ENCODE peak calls at places on chromosomes 6 and 20, in four cellular contexts. One of them, this sample, is unnamed.

GRCh38 chr6:27296106-27296783 is 15.8 kb downstream of the POM121L2 start:
- DNase-seq in WTC11: peak; percentile 73
- DNase-seq in HCT116: peak; percentile 36
- DNase-seq in NB4: no peak
- DNase-seq in this sample: peak; percentile 79

GRCh38 chr6:155050311-155050710 is 55.2 kb downstream of the TIAM2 start:
- DNase-seq in NB4: no peak
- DNase-seq in WTC11: no peak
- DNase-seq in HCT116: no peak
- DNase-seq in this sample: no peak

GRCh38 chr20:2747676-2748235 is 52.7 kb downstream of the CPXM1 start:
- DNase-seq in NB4: no peak
- DNase-seq in WTC11: no peak
- DNase-seq in HCT116: no peak
- DNase-seq in this sample: no peak

GRCh38 chr20:34364013-34364382 is 925 bp downstream of the ITCH start:
- DNase-seq in HCT116: no peak
- DNase-seq in NB4: peak; percentile 35
- DNase-seq in WTC11: no peak
- DNase-seq in this sample: peak; percentile 48

GRCh38 chr6:117483004-117483644 is 650 bp downstream of the DCBLD1 start:
- DNase-seq in WTC11: peak; percentile 69
- DNase-seq in HCT116: no peak
- DNase-seq in NB4: peak; percentile 76
- DNase-seq in this sample: peak; percentile 38

GRCh38 chr20:47576516-47577033 is 74.9 kb downstream of the NCOA3 start:
- DNase-seq in HCT116: peak; percentile 85
- DNase-seq in WTC11: no peak
- DNase-seq in NB4: peak; percentile 70
- DNase-seq in this sample: peak; percentile 92

GRCh38 chr20:20624914-20625313 is 87.5 kb downstream of the RALGAPA2 start:
- DNase-seq in HCT116: no peak
- DNase-seq in WTC11: no peak
- DNase-seq in NB4: no peak
- DNase-seq in this sample: no peak

GRCh38 chr6:105476978-105477377 is 74.1 kb upstream of the PREP start:
- DNase-seq in WTC11: no peak
- DNase-seq in HCT116: no peak
- DNase-seq in NB4: no peak
- DNase-seq in this sample: no peak

GRCh38 chr20:45780159-45780558 is 11.5 kb downstream of the WFDC3 start:
- DNase-seq in NB4: no peak
- DNase-seq in HCT116: no peak
- DNase-seq in WTC11: no peak
- DNase-seq in this sample: no peak

GRCh38 chr6:47924001-47924400 is 142.2 kb downstream of the OPN5 start:
- DNase-seq in NB4: no peak
- DNase-seq in HCT116: no peak
- DNase-seq in WTC11: no peak
- DNase-seq in this sample: no peak

GRCh38 chr6:143027058-143027457 is 33.6 kb upstream of the AIG1 start:
- DNase-seq in NB4: peak; percentile 56
- DNase-seq in HCT116: peak; percentile 7
- DNase-seq in WTC11: peak; percentile 62
- DNase-seq in this sample: peak; percentile 4

GRCh38 chr20:58192567-58192966 is 35.9 kb downstream of the ANKRD60 start:
- DNase-seq in NB4: peak; percentile 20
- DNase-seq in HCT116: no peak
- DNase-seq in WTC11: peak; percentile 75
- DNase-seq in this sample: no peak

GRCh38 chr20:44836596-44837120 is 26.3 kb upstream of the RIMS4 start:
- DNase-seq in NB4: no peak
- DNase-seq in HCT116: no peak
- DNase-seq in WTC11: no peak
- DNase-seq in this sample: no peak

GRCh38 chr20:35060168-35060567 is 32.4 kb downstream of the TRPC4AP start:
- DNase-seq in NB4: no peak
- DNase-seq in HCT116: no peak
- DNase-seq in WTC11: no peak
- DNase-seq in this sample: no peak

GRCh38 chr20:25282796-25283195 is 34.9 kb downstream of the PYGB start:
- DNase-seq in NB4: no peak
- DNase-seq in WTC11: peak; percentile 3
- DNase-seq in HCT116: no peak
- DNase-seq in this sample: no peak

GRCh38 chr6:154164397-154164796 is 125.4 kb downstream of the OPRM1 start:
- DNase-seq in NB4: no peak
- DNase-seq in HCT116: no peak
- DNase-seq in WTC11: no peak
- DNase-seq in this sample: no peak

GRCh38 chr20:24798930-24799705 is 150.0 kb upstream of the CST7 start:
- DNase-seq in NB4: no peak
- DNase-seq in HCT116: no peak
- DNase-seq in WTC11: no peak
- DNase-seq in this sample: no peak

GRCh38 chr6:75257661-75258060 is 14.1 kb upstream of the COX7A2 start:
- DNase-seq in WTC11: no peak
- DNase-seq in NB4: no peak
- DNase-seq in HCT116: no peak
- DNase-seq in this sample: no peak

GRCh38 chr20:13025181-13025580 is 16.4 kb downstream of the SPTLC3 start:
- DNase-seq in HCT116: no peak
- DNase-seq in WTC11: no peak
- DNase-seq in NB4: no peak
- DNase-seq in this sample: no peak

GRCh38 chr6:170096191-170096802 is 194.6 kb downstream of the DLL1 start:
- DNase-seq in WTC11: peak; percentile 2
- DNase-seq in HCT116: no peak
- DNase-seq in NB4: no peak
- DNase-seq in this sample: no peak

GRCh38 chr20:36473164-36473563 is 68.2 kb upstream of the MYL9 start:
- DNase-seq in NB4: no peak
- DNase-seq in HCT116: no peak
- DNase-seq in WTC11: no peak
- DNase-seq in this sample: no peak

GRCh38 chr6:36682328-36683144 is 4.0 kb downstream of the CDKN1A start:
- DNase-seq in NB4: peak; percentile 49
- DNase-seq in HCT116: no peak
- DNase-seq in WTC11: no peak
- DNase-seq in this sample: no peak

GRCh38 chr6:111406200-111406711 is 76.8 kb downstream of the REV3L start:
- DNase-seq in NB4: peak; percentile 64
- DNase-seq in WTC11: no peak
- DNase-seq in HCT116: no peak
- DNase-seq in this sample: no peak

GRCh38 chr20:25669826-25670422 is 26.7 kb downstream of the ZNF337 start:
- DNase-seq in WTC11: peak; percentile 30
- DNase-seq in NB4: peak; percentile 26
- DNase-seq in HCT116: no peak
- DNase-seq in this sample: peak; percentile 48

GRCh38 chr6:111776236-111777189 is 96.7 kb downstream of the FYN start:
- DNase-seq in HCT116: no peak
- DNase-seq in WTC11: no peak
- DNase-seq in NB4: no peak
- DNase-seq in this sample: no peak

GRCh38 chr6:7561153-7561964 is 19.9 kb downstream of the DSP start:
- DNase-seq in WTC11: no peak
- DNase-seq in NB4: peak; percentile 27
- DNase-seq in HCT116: no peak
- DNase-seq in this sample: no peak

GRCh38 chr6:118529756-118530155 is 18.3 kb upstream of the PLN start:
- DNase-seq in HCT116: no peak
- DNase-seq in WTC11: no peak
- DNase-seq in NB4: no peak
- DNase-seq in this sample: no peak

GRCh38 chr6:41729624-41730023 is 5.8 kb downstream of the TFEB start:
- DNase-seq in HCT116: no peak
- DNase-seq in NB4: no peak
- DNase-seq in WTC11: no peak
- DNase-seq in this sample: no peak

GRCh38 chr6:34919651-34920050 is 30.6 kb downstream of the ANKS1A start:
- DNase-seq in NB4: peak; percentile 32
- DNase-seq in WTC11: no peak
- DNase-seq in HCT116: no peak
- DNase-seq in this sample: no peak

GRCh38 chr20:54645445-54646155 is 170.2 kb downstream of the DOK5 start:
- DNase-seq in HCT116: no peak
- DNase-seq in NB4: no peak
- DNase-seq in WTC11: no peak
- DNase-seq in this sample: no peak

GRCh38 chr6:118982256-118982911 is 47.4 kb upstream of the MCM9 start:
- DNase-seq in NB4: no peak
- DNase-seq in WTC11: no peak
- DNase-seq in HCT116: no peak
- DNase-seq in this sample: no peak

GRCh38 chr6:108837236-108837971 is 10.8 kb upstream of the ARMC2 start:
- DNase-seq in NB4: peak; percentile 87
- DNase-seq in HCT116: no peak
- DNase-seq in WTC11: no peak
- DNase-seq in this sample: no peak

GRCh38 chr6:124164363-124164762 is 360.7 kb downstream of the NKAIN2 start:
- DNase-seq in WTC11: no peak
- DNase-seq in NB4: no peak
- DNase-seq in HCT116: no peak
- DNase-seq in this sample: no peak

GRCh38 chr6:7594579-7595125 is 4.7 kb downstream of the SNRNP48 start:
- DNase-seq in NB4: no peak
- DNase-seq in HCT116: no peak
- DNase-seq in WTC11: no peak
- DNase-seq in this sample: no peak

GRCh38 chr6:47690791-47691190 is 7.6 kb upstream of the ADGRF4 start:
- DNase-seq in WTC11: no peak
- DNase-seq in NB4: no peak
- DNase-seq in HCT116: no peak
- DNase-seq in this sample: no peak

GRCh38 chr6:12751694-12752304 is 35.2 kb downstream of the PHACTR1 start:
- DNase-seq in HCT116: no peak
- DNase-seq in WTC11: peak; percentile 86
- DNase-seq in NB4: peak; percentile 64
- DNase-seq in this sample: peak; percentile 15
- TF ChIP-seq MAX in HCT116: no peak
- TF ChIP-seq MAX in WTC11: peak; percentile 40
- TF ChIP-seq MAX in NB4: no peak
- TF ChIP-seq MAX in this sample: no peak

GRCh38 chr6:144406796-144407195 is 121.7 kb downstream of the UTRN start:
- DNase-seq in WTC11: no peak
- DNase-seq in HCT116: no peak
- DNase-seq in NB4: no peak
- DNase-seq in this sample: no peak
- TF ChIP-seq MAX in WTC11: no peak
- TF ChIP-seq MAX in HCT116: no peak
- TF ChIP-seq MAX in NB4: no peak
- TF ChIP-seq MAX in this sample: no peak

DNA sequence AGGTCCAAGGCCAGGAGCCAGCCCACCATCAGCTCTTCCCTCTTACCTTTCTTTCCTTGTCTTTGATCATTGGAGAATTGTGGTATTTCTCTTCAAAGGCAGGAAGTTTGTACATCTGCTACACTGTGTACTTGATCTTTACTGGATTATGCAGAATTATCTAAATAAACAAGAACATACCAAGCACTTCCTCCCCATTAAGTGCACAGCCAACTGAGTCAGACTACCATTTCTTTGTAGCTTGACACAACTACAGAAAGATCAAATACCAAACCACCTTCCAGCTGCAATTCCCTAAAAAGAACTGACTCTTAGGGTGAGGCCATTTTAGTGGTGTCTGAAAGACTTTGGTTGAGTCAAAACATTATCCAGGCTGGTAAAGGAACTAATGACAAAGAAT is 195.2 kb downstream of the HDGFL1 start:
- DNase-seq in HCT116: no peak
- DNase-seq in NB4: no peak
- DNase-seq in WTC11: no peak
- DNase-seq in this sample: no peak
- TF ChIP-seq MAX in HCT116: no peak
- TF ChIP-seq MAX in NB4: no peak
- TF ChIP-seq MAX in WTC11: no peak
- TF ChIP-seq MAX in this sample: no peak

DNA sequence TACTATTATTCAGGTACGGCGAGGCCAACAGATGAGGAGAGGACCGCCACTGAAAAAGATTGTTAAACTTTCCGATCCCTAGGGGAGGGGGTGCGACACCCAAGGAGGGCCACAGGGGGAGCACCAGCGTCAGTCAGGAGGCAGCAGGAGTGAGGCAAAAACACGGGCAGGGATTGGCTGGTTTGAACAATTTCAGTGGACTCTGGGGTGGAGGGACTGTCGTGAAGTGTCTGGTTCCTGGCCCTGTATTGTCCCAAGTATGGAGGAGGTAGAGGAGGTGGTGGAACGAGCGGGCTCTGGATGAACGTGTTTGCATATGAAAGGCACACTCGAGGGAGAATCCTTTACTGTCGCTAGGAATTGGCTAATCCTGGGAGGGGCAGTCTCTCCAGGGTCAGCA is 32.5 kb upstream of the MCUR1 start:
- DNase-seq in NB4: peak; percentile 23
- DNase-seq in WTC11: peak; percentile 68
- DNase-seq in HCT116: peak; percentile 35
- DNase-seq in this sample: peak; percentile 17
- TF ChIP-seq MAX in NB4: no peak
- TF ChIP-seq MAX in WTC11: no peak
- TF ChIP-seq MAX in HCT116: no peak
- TF ChIP-seq MAX in this sample: no peak

GRCh38 chr6:18307006-18307405 is 42.7 kb upstream of the DEK start:
- DNase-seq in WTC11: no peak
- DNase-seq in HCT116: no peak
- DNase-seq in NB4: no peak
- DNase-seq in this sample: no peak
- TF ChIP-seq MAX in WTC11: no peak
- TF ChIP-seq MAX in HCT116: no peak
- TF ChIP-seq MAX in NB4: no peak
- TF ChIP-seq MAX in this sample: no peak

DNA sequence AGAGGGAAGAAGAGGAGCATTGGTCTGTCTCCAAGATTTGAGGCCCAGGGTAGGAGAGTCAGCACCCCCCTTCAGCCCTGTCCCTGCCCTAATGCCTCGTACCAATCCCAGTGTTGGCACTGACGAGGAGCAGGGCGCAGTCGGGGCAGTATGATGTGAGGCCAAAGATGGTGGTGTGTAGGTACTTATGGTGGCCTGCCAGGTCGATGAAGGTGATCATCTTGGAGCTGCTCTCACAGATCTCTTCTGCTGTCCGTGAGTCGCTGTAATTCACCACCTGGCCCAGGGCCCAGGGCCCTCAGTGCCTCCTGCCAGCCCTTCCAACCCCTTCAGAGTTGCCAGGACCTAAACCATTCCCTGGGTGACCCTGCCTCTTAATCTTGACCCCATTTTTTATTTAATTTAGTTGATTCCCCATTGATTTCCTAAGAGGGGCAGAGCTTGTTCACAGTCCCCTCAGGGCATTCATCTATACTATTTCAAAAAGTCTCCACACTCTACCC is 4.2 kb downstream of the GTPBP2 start:
- DNase-seq in HCT116: no peak
- DNase-seq in WTC11: no peak
- DNase-seq in NB4: no peak
- DNase-seq in this sample: no peak
- TF ChIP-seq MAX in HCT116: no peak
- TF ChIP-seq MAX in WTC11: no peak
- TF ChIP-seq MAX in NB4: no peak
- TF ChIP-seq MAX in this sample: no peak

This sample was measured in A549.